ENCODE peak calls at places on chromosomes 1 and 21, in six cellular contexts. H is ovary, J is IMR-90, L is tibial nerve, E is breast epithelium, N is hepatocyte. B is an unnamed sample.
A peak's percentile ranks its signal among the peaks of the same experiment; 100 is the strongest.

GRCh38 chr1:192639607-192640368 is 3.8 kb downstream of the RGS13 start:
- DNase-seq in E (no peak), J (peak; percentile 88), N (peak; percentile 41), H (no peak), L (no peak), B (no peak)

GRCh38 chr21:22374218-22374969 is 1376.2 kb downstream of the NCAM2 start:
- DNase-seq in E (no peak), J (no peak), L (no peak), N (peak; percentile 68), H (no peak), B (no peak)

GRCh38 chr1:42380617-42381423 is at the start of gene RIMKLA:
- DNase-seq in J (peak; percentile 6), L (no peak), H (peak; percentile 19), N (peak; percentile 73), E (peak; percentile 27), B (no peak)

GRCh38 chr1:234463749-234464148 is 15.2 kb downstream of the TARBP1 start:
- DNase-seq in N (no peak), J (no peak), H (no peak), L (no peak), E (no peak), B (no peak)

GRCh38 chr1:8880068-8880676 is 1.7 kb upstream of the ENO1 start:
- DNase-seq in H (no peak), L (peak; percentile 73), N (peak; percentile 67), E (no peak), J (peak; percentile 97), B (no peak)

GRCh38 chr1:82337635-82338034 is 536.9 kb downstream of the ADGRL2 start:
- DNase-seq in N (no peak), J (no peak), E (no peak), L (no peak), H (no peak), B (no peak)

GRCh38 chr1:59355361-59355760 is 58.5 kb downstream of the FGGY start:
- DNase-seq in E (no peak), N (no peak), J (no peak), L (no peak), H (no peak), B (no peak)

GRCh38 chr1:53122194-53122846 is 20.1 kb downstream of the SLC1A7 start:
- DNase-seq in H (no peak), L (no peak), N (no peak), J (peak; percentile 55), E (no peak), B (no peak)

GRCh38 chr1:157485793-157486192 is 66.5 kb downstream of the FCRL5 start:
- DNase-seq in N (no peak), L (no peak), J (no peak), E (no peak), H (no peak), B (no peak)

GRCh38 chr1:87330201-87330953 is 1.7 kb downstream of the LMO4 start:
- DNase-seq in E (no peak), J (peak; percentile 40), H (no peak), L (peak; percentile 40), N (peak; percentile 44), B (no peak)

DNA sequence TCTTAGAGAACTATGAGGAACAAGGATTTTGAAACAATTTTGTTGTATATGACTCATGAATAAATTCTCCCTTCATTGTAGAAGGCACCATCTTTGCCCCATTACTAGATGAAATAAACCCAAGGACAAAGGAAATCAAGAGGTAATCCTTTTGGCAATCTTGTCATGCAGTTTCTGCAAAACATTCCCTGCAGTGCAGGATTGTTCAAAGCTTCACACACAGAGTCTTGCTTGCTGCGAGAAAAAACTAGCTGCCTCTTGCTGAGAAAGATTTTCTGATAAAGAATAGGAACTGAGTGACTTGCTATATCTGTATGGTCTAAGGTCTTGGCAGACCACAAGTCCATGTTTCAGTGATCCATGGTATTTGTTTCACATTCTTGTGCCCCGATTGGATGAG is 657.4 kb upstream of the ADGRL4 start:
- DNase-seq in H (no peak), N (no peak), E (no peak), J (no peak), L (no peak), B (no peak)
- H3K9me3 ChIP-seq in H (no peaks in the 10 kb centered on the region), N (no peaks in the 10 kb centered on the region), E (no peaks in the 10 kb centered on the region), J (no peaks in the 10 kb centered on the region), L (no peaks in the 10 kb centered on the region), B (no peaks in the 10 kb centered on the region)

DNA sequence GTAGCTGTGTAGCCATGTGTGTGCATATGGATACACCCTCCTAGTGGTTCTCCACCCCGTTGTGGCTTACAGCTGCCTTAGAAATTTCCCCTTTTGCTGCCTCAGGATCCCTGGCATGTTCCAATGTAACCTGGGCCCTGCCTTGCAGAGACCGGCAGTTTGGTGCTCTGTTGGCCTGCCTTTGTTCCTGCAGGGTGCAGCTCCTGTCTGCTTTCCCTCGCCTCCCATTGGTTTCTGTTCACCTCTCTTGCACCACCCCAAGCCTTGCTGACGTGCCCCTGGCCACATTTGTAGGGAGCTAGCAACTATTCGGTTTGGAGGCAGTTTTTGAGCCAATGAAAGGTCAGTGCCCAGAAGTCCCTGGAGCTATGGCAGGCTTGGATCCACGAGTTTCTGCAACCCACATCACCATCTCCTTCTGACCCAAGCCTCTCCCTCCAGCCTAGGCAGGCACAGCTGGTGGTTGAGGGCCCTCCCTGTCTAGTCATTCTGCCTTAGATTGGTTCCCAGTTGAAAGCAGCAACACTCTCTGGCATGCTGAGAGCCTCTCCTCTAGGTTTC is 54.9 kb downstream of the MAB21L3 start:
- DNase-seq in L (no peak), N (peak; percentile 1), H (no peak), E (no peak), J (no peak), B (no peak)
- H3K4me1 ChIP-seq in L (peaks cover 55% of the 10 kb centered on the region), N (peaks cover 11% of the 10 kb centered on the region), H (no peaks in the 10 kb centered on the region), E (peaks cover 3% of the 10 kb centered on the region), J (no peaks in the 10 kb centered on the region), B (peaks cover 13% of the 10 kb centered on the region)

GRCh38 chr1:223721658-223722606 is 9.6 kb downstream of the CAPN2 start:
- DNase-seq in H (no peak), J (no peak), E (no peak), N (no peak), L (no peak), B (no peak)
- H3K27ac ChIP-seq in H (no peak overlapping the region), J (peak overlapping the region; percentile 69), E (peak overlapping the region; percentile 87), N (peak overlapping the region; percentile 92), L (peak overlapping the region; percentile 71), B (no peak overlapping the region)

GRCh38 chr21:7953058-7953457 is 2568.3 kb upstream of the TPTE start:
- DNase-seq in N (no peak), E (no peak), J (no peak), H (no peak), L (no peak), B (no peak)
- H3K9me3 ChIP-seq in N (peaks cover 82% of the 10 kb centered on the region), E (peaks cover 100% of the 10 kb centered on the region), J (peaks cover 76% of the 10 kb centered on the region), H (peaks cover 4% of the 10 kb centered on the region), L (no peaks in the 10 kb centered on the region), B (peaks cover 65% of the 10 kb centered on the region)

DNA sequence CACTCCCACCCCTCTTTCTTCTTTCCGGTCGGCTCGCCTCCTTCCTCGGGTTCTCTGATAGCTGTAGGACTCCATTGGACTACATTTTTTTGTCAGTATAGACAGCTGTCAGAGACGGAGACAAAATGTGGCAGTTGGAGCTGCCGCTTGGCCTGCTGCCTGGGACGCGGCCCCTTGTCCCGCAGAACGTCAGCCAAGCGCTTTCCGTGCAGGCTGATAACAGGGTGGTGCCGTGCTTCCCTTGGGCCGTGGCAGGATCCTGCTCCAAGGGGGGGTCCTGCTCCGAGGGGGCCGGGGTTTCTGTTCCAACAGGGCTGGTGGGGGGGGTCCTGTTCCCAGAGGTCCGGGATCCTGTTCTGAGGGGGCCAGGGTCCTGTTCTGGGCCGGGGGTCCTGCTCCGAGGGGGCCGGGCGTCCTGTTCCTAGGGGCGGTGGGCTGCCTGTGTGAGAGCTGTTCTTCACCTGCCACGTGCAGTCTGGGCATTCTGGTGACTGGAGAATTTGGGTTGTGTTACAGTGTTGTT is 4.9 kb downstream of the SKI start:
- DNase-seq in E (no peak), L (no peak), H (no peak), N (no peak), J (no peak), B (no peak)
- H3K4me1 ChIP-seq in E (peaks cover 39% of the 10 kb centered on the region), L (peaks cover 74% of the 10 kb centered on the region), H (peaks cover 41% of the 10 kb centered on the region), N (peaks cover 62% of the 10 kb centered on the region), J (peaks cover 37% of the 10 kb centered on the region), B (peaks cover 71% of the 10 kb centered on the region)

GRCh38 chr1:160128636-160129035 is 13.1 kb downstream of the ATP1A2 start:
- DNase-seq in N (no peak), E (no peak), L (no peak), J (no peak), H (no peak), B (no peak)
- H3K27ac ChIP-seq in N (peak overlapping the region; percentile 58), E (no peak overlapping the region), L (peak overlapping the region; percentile 76), J (no peak overlapping the region), H (no peak overlapping the region), B (no peak overlapping the region)

GRCh38 chr1:14067036-14067435 is 367.0 kb downstream of the PRDM2 start:
- DNase-seq in L (no peak), H (no peak), N (no peak), E (no peak), J (no peak), B (no peak)

GRCh38 chr1:14067686-14068085 is 367.7 kb downstream of the PRDM2 start:
- DNase-seq in J (no peak), E (peak; percentile 19), H (no peak), N (no peak), L (no peak), B (no peak)

GRCh38 chr1:14071581-14071980 is 371.6 kb downstream of the PRDM2 start:
- DNase-seq in H (no peak), L (no peak), J (no peak), E (no peak), N (no peak), B (no peak)
- H3K9me3 ChIP-seq in H (no peaks in the 10 kb centered on the region), L (no peaks in the 10 kb centered on the region), J (peaks cover 27% of the 10 kb centered on the region), E (no peaks in the 10 kb centered on the region), N (no peaks in the 10 kb centered on the region), B (no peaks in the 10 kb centered on the region)

GRCh38 chr1:206719169-206719839 is 34.6 kb downstream of the MAPKAPK2 start:
- DNase-seq in E (no peak), N (no peak), H (no peak), J (no peak), L (no peak), B (no peak)
- H3K4me1 ChIP-seq in E (peaks cover under 1% of the 10 kb centered on the region), N (peaks cover 20% of the 10 kb centered on the region), H (peaks cover 36% of the 10 kb centered on the region), J (peaks cover 32% of the 10 kb centered on the region), L (peaks cover 69% of the 10 kb centered on the region), B (peaks cover 42% of the 10 kb centered on the region)

GRCh38 chr1:205228052-205228451 is 306 bp downstream of the TMCC2 start:
- DNase-seq in L (no peak), N (no peak), E (no peak), H (peak; percentile 37), J (no peak), B (no peak)
- H3K27ac ChIP-seq in L (peak overlapping the region; percentile 66), N (no peak overlapping the region), E (no peak overlapping the region), H (no peak overlapping the region), J (no peak overlapping the region), B (no peak overlapping the region)